ENCODE peak calls at places on chromosomes 13 and 19, in six cellular contexts. H, J, B, P, N and V are unnamed samples.

GRCh38 chr13:26376430-26376829 is 122.5 kb downstream of the CDK8 start:
- DNase-seq in P (no peak), B (no peak), N (no peak), H (no peak), J (no peak), V (no peak)

GRCh38 chr13:112692104-112692503 is 2.3 kb downstream of the ATP11A start:
- DNase-seq in B (no peak), N (no peak), P (no peak), H (no peak), J (no peak), V (no peak)

GRCh38 chr19:861099-861755 is 1.8 kb downstream of the CFD start:
- DNase-seq in B (no peak), H (no peak), J (peak), N (no peak), P (no peak), V (no peak)

GRCh38 chr13:21657538-21657937 is 13.3 kb upstream of the FGF9 start:
- DNase-seq in J (no peak), N (no peak), H (no peak), P (no peak), B (peak), V (peak)

GRCh38 chr13:100357764-100358163 is 230.8 kb downstream of the GGACT start:
- DNase-seq in P (no peak), J (no peak), B (no peak), H (no peak), N (no peak), V (no peak)

GRCh38 chr19:18284710-18285430 is 3.4 kb upstream of the JUND start:
- DNase-seq in N (no peak), B (no peak), H (no peak), J (no peak), P (no peak), V (no peak)

GRCh38 chr13:27004389-27004788 is 167.2 kb downstream of the USP12 start:
- DNase-seq in H (no peak), N (no peak), P (no peak), B (no peak), J (no peak), V (no peak)

GRCh38 chr19:56076413-56076998 is 44.6 kb downstream of the ZNF787 start:
- DNase-seq in H (peak), N (no peak), B (peak), P (no peak), J (no peak), V (peak)

GRCh38 chr13:111278711-111279110 is 41.7 kb upstream of the TEX29 start:
- DNase-seq in N (no peak), B (no peak), J (no peak), P (no peak), H (no peak), V (no peak)

GRCh38 chr13:104289400-104289799 is 1223.2 kb upstream of the SLC10A2 start:
- DNase-seq in B (no peak), P (no peak), N (no peak), J (no peak), H (no peak), V (peak)

GRCh38 chr13:90954605-90955004 is 392.9 kb upstream of the MIR17HG start:
- DNase-seq in N (no peak), J (no peak), B (no peak), P (no peak), H (no peak), V (no peak)

GRCh38 chr19:39407644-39408391 is 1.2 kb downstream of the ZFP36 start:
- DNase-seq in J (peak), N (peak), H (peak), B (peak), P (peak), V (peak)

GRCh38 chr19:1566392-1567115 is 1.6 kb downstream of the MEX3D start:
- DNase-seq in J (peak), B (no peak), N (peak), H (peak), P (no peak), V (peak)

GRCh38 chr13:87527036-87527435 is 144.1 kb upstream of the SLITRK5 start:
- DNase-seq in B (no peak), J (no peak), P (no peak), H (no peak), N (no peak), V (no peak)

GRCh38 chr13:46146898-46147297 is 35.1 kb downstream of the LCP1 start:
- DNase-seq in J (no peak), N (no peak), P (no peak), H (peak), B (no peak), V (no peak)

GRCh38 chr19:22422220-22422619 is at the start of gene ZNF98:
- DNase-seq in B (no peak), H (no peak), N (no peak), P (no peak), J (peak), V (no peak)

GRCh38 chr19:51440846-51441409 is 17.3 kb downstream of the SIGLEC8 start:
- DNase-seq in P (no peak), N (no peak), H (peak), B (peak), J (no peak), V (no peak)

GRCh38 chr19:45340899-45341453 is 426 bp downstream of the KLC3 start:
- DNase-seq in N (no peak), H (no peak), B (peak), J (no peak), P (no peak), V (no peak)

GRCh38 chr19:39319892-39320168 is 833 bp downstream of the LRFN1 start:
- DNase-seq in P (no peak), J (no peak), B (no peak), H (no peak), N (peak), V (no peak)

GRCh38 chr19:13781547-13781946 is 7.3 kb downstream of the C19orf53 start:
- DNase-seq in H (no peak), B (no peak), N (no peak), J (no peak), P (no peak), V (peak)

GRCh38 chr13:108961542-108962125 is 332.2 kb downstream of the MYO16 start:
- DNase-seq in N (no peak), P (no peak), J (no peak), B (peak), H (peak), V (peak)

GRCh38 chr13:102704238-102704750 is 9.4 kb upstream of the METTL21C start:
- DNase-seq in P (no peak), H (no peak), B (no peak), N (no peak), J (no peak), V (no peak)

GRCh38 chr19:374183-374885 is 29.7 kb upstream of the MIER2 start:
- DNase-seq in P (no peak), N (no peak), B (no peak), H (no peak), J (no peak), V (no peak)

GRCh38 chr13:32323912-32324311 is 8.6 kb downstream of the BRCA2 start:
- DNase-seq in B (no peak), J (no peak), P (no peak), N (no peak), H (no peak), V (peak)

GRCh38 chr19:55460670-55461258 is 678 bp downstream of the ISOC2 start:
- DNase-seq in B (peak), H (peak), P (no peak), N (no peak), J (peak), V (peak)

GRCh38 chr13:60351326-60351725 is 45.7 kb upstream of the TDRD3 start:
- DNase-seq in B (no peak), H (no peak), N (no peak), P (no peak), J (no peak), V (peak)

GRCh38 chr13:74301200-74302063 is 167.2 kb upstream of the KLF12 start:
- DNase-seq in N (no peak), P (no peak), H (no peak), J (no peak), B (no peak), V (peak)